ENCODE peak calls at places on chromosomes 4 and X, in ten cellular contexts. Q is fibroblast of pulmonary artery; M is EH; H is NCI-H1105 treated with DMSO at 0.1 percent for 48 hours; W is foreskin melanocyte; V is RWPE1; N is activated CD8-positive, alpha-beta memory T cell treated with anti-CD3 and anti-CD28 coated beads for 1 hour; R is adrenal gland; S is stimulated activated CD8-positive, alpha-beta memory T cell treated with anti-CD3 and anti-CD28 coated beads, Interleukin-7, amount 100 ng/mL, for 1 hour; B is substantia nigra. D is an unnamed sample.

GRCh38 chr4:188147776-188148175 is 8.5 kb downstream of the TRIML1 start:
- DNase-seq in Q (no peak), M (no peak), H (no peak), W (no peak), V (no peak), N (no peak), R (no peak), S (no peak), B (no peak), D (no peak)

GRCh38 chr4:159899596-159899995 is 796.7 kb downstream of the RAPGEF2 start:
- DNase-seq in Q (no peak), M (no peak), H (no peak), W (no peak), V (no peak), N (no peak), R (no peak), S (no peak), B (no peak), D (no peak)

GRCh38 chrX:133294126-133294525 is 76.0 kb upstream of the TFDP3 start:
- DNase-seq in Q (no peak), M (peak; percentile 17), H (no peak), W (no peak), V (no peak), N (no peak), R (peak; percentile 27), S (no peak), B (no peak), D (no peak)

GRCh38 chr4:150890246-150890645 is 124.8 kb downstream of the LRBA start:
- DNase-seq in Q (no peak), M (no peak), H (no peak), W (no peak), V (no peak), N (no peak), R (no peak), S (no peak), B (no peak), D (no peak)

GRCh38 chr4:173703076-173703475 is 173.0 kb upstream of the HAND2 start:
- DNase-seq in Q (no peak), M (no peak), H (no peak), W (no peak), V (no peak), N (no peak), R (no peak), S (no peak), B (no peak), D (no peak)

GRCh38 chr4:24103434-24104168 is 213.8 kb upstream of the PPARGC1A start:
- DNase-seq in Q (peak; percentile 72), M (peak; percentile 60), H (no peak), W (no peak), V (no peak), N (no peak), R (no peak), S (no peak), B (no peak), D (no peak)

GRCh38 chrX:138723301-138723700 is 11.8 kb upstream of the FGF13 start:
- DNase-seq in Q (no peak), M (no peak), H (no peak), W (no peak), V (no peak), N (no peak), R (no peak), S (no peak), B (no peak), D (no peak)

GRCh38 chrX:9586992-9587392 is 122.1 kb downstream of the TBL1X start:
- DNase-seq in Q (no peak), M (no peak), H (no peak), W (no peak), V (no peak), N (no peak), R (no peak), S (no peak), B (no peak), D (no peak)

GRCh38 chrX:47918274-47918673 is 81.6 kb downstream of the ZNF81 start:
- DNase-seq in Q (no peak), M (no peak), H (no peak), W (no peak), V (no peak), N (no peak), R (no peak), S (no peak), B (no peak), D (no peak)

GRCh38 chr4:159498371-159499115 is 395.7 kb downstream of the RAPGEF2 start:
- DNase-seq in Q (no peak), M (no peak), H (peak; percentile 5), W (peak; percentile 25), V (no peak), N (no peak), R (peak; percentile 59), S (no peak), B (no peak), D (no peak)